ENCODE peak calls at places on chromosomes 2 and 18, in nine cellular contexts. T is GM04504; V is CD8-positive, alpha-beta T cell; D is thyroid gland; J is posterior cingulate gyrus; G is endothelial cell; N is anterior cingulate cortex; P is RPMI8226; Z is naive B cell. I is an unnamed sample.

GRCh38 chr2:130355578-130356431 is at the start of gene PTPN18:
- DNase-seq in T (peak), V (peak), D (peak), J (peak), G (peak), N (peak), P (peak), Z (peak), I (peak)

GRCh38 chr18:62716679-62717058 is 1.3 kb downstream of the PHLPP1 start:
- DNase-seq in T (no peak), V (peak), D (peak), J (peak), G (peak), N (no peak), P (peak), Z (peak), I (peak)

GRCh38 chr2:134124047-134124753 is 129.7 kb upstream of the MGAT5 start:
- DNase-seq in T (no peak), V (no peak), D (no peak), J (no peak), G (no peak), N (no peak), P (peak), Z (no peak), I (no peak)

GRCh38 chr2:25286025-25286400 is 55.7 kb downstream of the DNMT3A start:
- DNase-seq in T (no peak), V (peak), D (no peak), J (no peak), G (no peak), N (no peak), P (peak), Z (no peak), I (peak)

GRCh38 chr2:66024396-66024795 is 410.5 kb upstream of the MEIS1 start:
- DNase-seq in T (no peak), V (no peak), D (no peak), J (no peak), G (no peak), N (no peak), P (peak), Z (no peak), I (no peak)

GRCh38 chr2:8539743-8540551 is 141.9 kb upstream of the ID2 start:
- DNase-seq in T (no peak), V (no peak), D (peak), J (no peak), G (no peak), N (no peak), P (no peak), Z (no peak), I (no peak)

GRCh38 chr18:56286775-56287174 is 351.6 kb downstream of the TXNL1 start:
- DNase-seq in T (peak), V (no peak), D (no peak), J (no peak), G (no peak), N (no peak), P (no peak), Z (no peak), I (no peak)

GRCh38 chr2:86037141-86037794 is 68.4 kb downstream of the POLR1A start:
- DNase-seq in T (peak), V (peak), D (peak), J (no peak), G (no peak), N (no peak), P (peak), Z (peak), I (peak)

GRCh38 chr2:189835855-189836558 is 51.8 kb downstream of the PMS1 start:
- DNase-seq in T (no peak), V (no peak), D (no peak), J (no peak), G (no peak), N (no peak), P (peak), Z (no peak), I (no peak)

GRCh38 chr2:218285604-218286003 is 6.7 kb downstream of the TMBIM1 start:
- DNase-seq in T (no peak), V (no peak), D (peak), J (peak), G (no peak), N (no peak), P (peak), Z (no peak), I (no peak)

GRCh38 chr2:174699993-174700766 is 64.1 kb downstream of the CHRNA1 start:
- DNase-seq in T (peak), V (no peak), D (no peak), J (no peak), G (peak), N (no peak), P (peak), Z (peak), I (no peak)

GRCh38 chr2:142165790-142166189 is 35.0 kb upstream of the LRP1B start:
- DNase-seq in T (peak), V (no peak), D (no peak), J (no peak), G (peak), N (no peak), P (peak), Z (no peak), I (no peak)

GRCh38 chr2:50953021-50953420 is 78.9 kb downstream of the NRXN1 start:
- DNase-seq in T (no peak), V (no peak), D (no peak), J (no peak), G (no peak), N (no peak), P (no peak), Z (no peak), I (no peak)

GRCh38 chr18:49814147-49814499 is 790 bp upstream of the ACAA2 start:
- DNase-seq in T (peak), V (no peak), D (peak), J (peak), G (peak), N (peak), P (peak), Z (no peak), I (no peak)

I was measured in stimulated activated CD4-positive, alpha-beta T cell treated with anti-CD3 and anti-CD28 coated beads, Interleukin-4, amount 100 ng/mL, for 1 hour.